ENCODE peak calls at places on chromosomes 1 and 21, in five cellular contexts. One of them, this sample, is unnamed. For H3K9me3, the result is how much of the 10 kb centered on the place peaks cover.

GRCh38 chr1:19648689-19649088 is 4.6 kb downstream of the NBL1 start:
- DNase-seq in H1: peak
- DNase-seq in K562: peak
- DNase-seq in GM12878: no peak
- DNase-seq in HepG2: peak
- DNase-seq in this sample: peak

GRCh38 chr1:180905927-180906326 is 6.8 kb upstream of the KIAA1614 start:
- DNase-seq in H1: peak
- DNase-seq in K562: peak
- DNase-seq in GM12878: no peak
- DNase-seq in HepG2: no peak
- DNase-seq in this sample: no peak

GRCh38 chr1:54812801-54813478 is 11.8 kb upstream of the TTC22 start:
- DNase-seq in H1: peak
- DNase-seq in K562: no peak
- DNase-seq in GM12878: peak
- DNase-seq in HepG2: no peak
- DNase-seq in this sample: no peak

GRCh38 chr1:109782927-109783326 is 19.2 kb upstream of the EPS8L3 start:
- DNase-seq in H1: no peak
- DNase-seq in K562: no peak
- DNase-seq in GM12878: no peak
- DNase-seq in HepG2: no peak
- DNase-seq in this sample: no peak

GRCh38 chr1:1273152-1273534 is 511 bp downstream of the UBE2J2 start:
- DNase-seq in H1: no peak
- DNase-seq in K562: no peak
- DNase-seq in GM12878: no peak
- DNase-seq in HepG2: no peak
- DNase-seq in this sample: no peak

GRCh38 chr21:40863839-40864238 is 16.9 kb upstream of the DSCAM start:
- DNase-seq in H1: no peak
- DNase-seq in K562: no peak
- DNase-seq in GM12878: no peak
- DNase-seq in HepG2: no peak
- DNase-seq in this sample: no peak

GRCh38 chr1:111731956-111732355 is 7.2 kb downstream of the INKA2 start:
- DNase-seq in H1: no peak
- DNase-seq in K562: no peak
- DNase-seq in GM12878: no peak
- DNase-seq in HepG2: no peak
- DNase-seq in this sample: no peak

GRCh38 chr1:28259935-28260802 is 851 bp downstream of the SESN2 start:
- DNase-seq in H1: peak
- DNase-seq in K562: peak
- DNase-seq in GM12878: no peak
- DNase-seq in HepG2: no peak
- DNase-seq in this sample: no peak

GRCh38 chr1:200364121-200364759 is 45.6 kb downstream of the ZNF281 start:
- DNase-seq in H1: no peak
- DNase-seq in K562: no peak
- DNase-seq in GM12878: no peak
- DNase-seq in HepG2: peak
- DNase-seq in this sample: no peak

GRCh38 chr1:205225901-205226765 is 1.6 kb upstream of the TMCC2 start:
- DNase-seq in H1: no peak
- DNase-seq in K562: no peak
- DNase-seq in GM12878: no peak
- DNase-seq in HepG2: no peak
- DNase-seq in this sample: no peak

GRCh38 chr1:54069792-54070548 is 16.6 kb downstream of the TCEANC2 start:
- DNase-seq in H1: no peak
- DNase-seq in K562: peak
- DNase-seq in GM12878: no peak
- DNase-seq in HepG2: peak
- DNase-seq in this sample: peak

GRCh38 chr1:22176258-22176657 is 33.4 kb upstream of the WNT4 start:
- DNase-seq in H1: no peak
- DNase-seq in K562: no peak
- DNase-seq in GM12878: no peak
- DNase-seq in HepG2: no peak
- DNase-seq in this sample: no peak
- TF ChIP-seq SP1 in H1: no peak
- TF ChIP-seq SP1 in K562: no peak
- TF ChIP-seq SP1 in GM12878: no peak
- TF ChIP-seq SP1 in HepG2: no peak
- TF ChIP-seq SP1 in this sample: no peak

GRCh38 chr1:42210421-42211133 is 46.0 kb upstream of the GUCA2A start:
- DNase-seq in H1: no peak
- DNase-seq in K562: no peak
- DNase-seq in GM12878: no peak
- DNase-seq in HepG2: no peak
- DNase-seq in this sample: no peak
- H3K9me3 ChIP-seq in H1: under half
- H3K9me3 ChIP-seq in K562: under half
- H3K9me3 ChIP-seq in GM12878: under half
- H3K9me3 ChIP-seq in HepG2: under half
- H3K9me3 ChIP-seq in this sample: under half

GRCh38 chr1:234369033-234369430 is 4.2 kb upstream of the COA6 start:
- DNase-seq in H1: no peak
- DNase-seq in K562: no peak
- DNase-seq in GM12878: no peak
- DNase-seq in HepG2: no peak
- DNase-seq in this sample: no peak
- TF ChIP-seq SP1 in H1: no peak
- TF ChIP-seq SP1 in K562: no peak
- TF ChIP-seq SP1 in GM12878: no peak
- TF ChIP-seq SP1 in HepG2: no peak
- TF ChIP-seq SP1 in this sample: no peak

DNA sequence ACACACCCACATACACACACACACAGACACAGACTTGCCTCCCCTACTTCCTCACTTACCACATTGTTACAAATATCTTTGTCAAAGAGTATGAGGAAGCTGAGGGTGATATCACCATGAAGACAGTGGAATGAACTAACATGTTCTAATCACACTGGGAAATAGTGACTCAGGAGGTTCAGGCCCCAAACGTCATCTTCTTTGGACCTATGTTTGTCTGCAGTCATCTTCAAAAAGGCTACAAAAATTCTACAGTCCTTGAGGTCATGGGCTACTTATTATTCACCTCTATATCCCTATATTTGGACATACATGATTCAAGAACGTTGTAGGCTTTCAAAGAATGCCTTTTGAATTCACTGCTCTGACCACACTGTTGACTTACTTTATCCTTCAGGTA is 2.1 kb upstream of the LCE2C start:
- DNase-seq in H1: no peak
- DNase-seq in K562: no peak
- DNase-seq in GM12878: no peak
- DNase-seq in HepG2: peak
- DNase-seq in this sample: no peak
- H3K9me3 ChIP-seq in H1: half or more
- H3K9me3 ChIP-seq in K562: under half
- H3K9me3 ChIP-seq in GM12878: under half
- H3K9me3 ChIP-seq in HepG2: under half
- H3K9me3 ChIP-seq in this sample: under half

GRCh38 chr1:43619314-43619790 is 30.6 kb upstream of the KDM4A start:
- DNase-seq in H1: no peak
- DNase-seq in K562: no peak
- DNase-seq in GM12878: no peak
- DNase-seq in HepG2: no peak
- DNase-seq in this sample: no peak
- TF ChIP-seq SP1 in H1: no peak
- TF ChIP-seq SP1 in K562: no peak
- TF ChIP-seq SP1 in GM12878: no peak
- TF ChIP-seq SP1 in HepG2: no peak
- TF ChIP-seq SP1 in this sample: no peak

DNA sequence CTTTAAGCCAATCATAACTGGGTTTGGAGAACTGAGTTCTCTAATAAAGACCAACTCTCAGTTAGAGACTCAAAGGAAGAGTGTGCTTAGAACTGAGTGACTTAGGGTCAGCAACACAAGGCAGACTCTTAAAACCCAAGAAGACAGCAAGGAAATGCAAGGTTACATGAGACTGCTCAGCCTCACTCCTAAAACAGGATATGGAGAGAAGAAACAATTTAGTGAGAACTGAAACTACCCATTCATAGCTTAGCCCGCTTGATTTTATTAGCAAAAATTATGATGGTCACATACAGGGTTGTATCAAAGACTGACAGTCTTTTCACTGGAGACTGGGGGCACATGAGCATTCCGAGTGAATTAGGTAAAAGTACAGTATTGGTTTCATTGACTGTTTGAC is 78.9 kb upstream of the DMRTA2 start:
- DNase-seq in H1: no peak
- DNase-seq in K562: no peak
- DNase-seq in GM12878: no peak
- DNase-seq in HepG2: no peak
- DNase-seq in this sample: no peak
- H3K9me3 ChIP-seq in H1: under half
- H3K9me3 ChIP-seq in K562: under half
- H3K9me3 ChIP-seq in GM12878: under half
- H3K9me3 ChIP-seq in HepG2: under half
- H3K9me3 ChIP-seq in this sample: under half

GRCh38 chr1:4971666-4972065 is 317.3 kb downstream of the AJAP1 start:
- DNase-seq in H1: no peak
- DNase-seq in K562: no peak
- DNase-seq in GM12878: no peak
- DNase-seq in HepG2: no peak
- DNase-seq in this sample: no peak
- TF ChIP-seq SP1 in H1: no peak
- TF ChIP-seq SP1 in K562: no peak
- TF ChIP-seq SP1 in GM12878: no peak
- TF ChIP-seq SP1 in HepG2: no peak
- TF ChIP-seq SP1 in this sample: no peak

DNA sequence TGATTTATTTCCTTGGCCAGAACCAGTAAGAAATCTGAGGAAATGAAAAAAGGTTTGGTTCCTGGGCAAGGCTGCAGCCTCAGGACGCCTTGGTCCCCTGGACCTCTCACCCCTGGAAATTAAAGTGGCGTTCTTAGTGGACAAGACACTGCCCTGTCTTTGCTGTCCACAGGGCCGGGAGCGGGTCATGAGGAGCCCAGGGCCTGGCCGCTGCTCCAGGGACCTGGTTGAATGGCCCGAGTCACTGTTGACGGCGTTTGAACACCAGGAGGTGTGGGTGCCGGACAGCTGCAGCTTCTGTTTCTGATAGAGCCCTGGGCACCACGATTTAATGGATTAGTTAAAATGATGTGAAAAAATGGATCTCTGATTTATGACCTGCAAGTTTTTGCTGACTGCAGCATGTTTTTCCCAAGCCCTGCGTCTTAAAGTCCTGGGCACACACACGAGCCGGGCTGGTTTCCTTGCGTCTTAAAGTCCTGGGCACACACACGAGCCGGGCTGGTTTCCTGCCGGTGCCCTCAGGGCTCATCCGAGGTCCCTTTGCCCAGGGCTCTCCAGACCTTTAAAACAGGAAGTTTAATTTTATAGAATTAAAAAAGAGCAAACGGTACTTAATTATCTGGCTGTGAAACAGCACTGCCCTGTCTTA is 74.1 kb upstream of the ACTRT2 start:
- DNase-seq in H1: no peak
- DNase-seq in K562: no peak
- DNase-seq in GM12878: no peak
- DNase-seq in HepG2: no peak
- DNase-seq in this sample: no peak
- H3K9me3 ChIP-seq in H1: half or more
- H3K9me3 ChIP-seq in K562: under half
- H3K9me3 ChIP-seq in GM12878: under half
- H3K9me3 ChIP-seq in HepG2: under half
- H3K9me3 ChIP-seq in this sample: under half

This sample was measured in HCT116.